ENCODE peak calls at places on chromosomes 6 and 20, in seven cellular contexts. F, O, Q, E, V, H and I are unnamed samples.

GRCh38 chr6:35558571-35558970 is 45.9 kb upstream of the TULP1 start:
- DNase-seq in H (no peak), O (no peak), F (no peak), V (no peak), Q (no peak), E (no peak), I (no peak)

GRCh38 chr20:44038681-44039123 is 124.0 kb downstream of the TOX2 start:
- DNase-seq in V (peak; percentile 27), H (no peak), E (peak; percentile 54), O (peak; percentile 35), Q (no peak), F (peak; percentile 74), I (peak; percentile 88)

GRCh38 chr20:20414640-20415274 is 46.9 kb downstream of the INSM1 start:
- DNase-seq in V (no peak), F (peak; percentile 50), O (no peak), E (no peak), H (no peak), Q (no peak), I (no peak)

GRCh38 chr6:159075506-159076100 is 30.8 kb upstream of the TAGAP start:
- DNase-seq in O (no peak), V (no peak), F (no peak), E (no peak), H (no peak), Q (no peak), I (no peak)

GRCh38 chr6:27854421-27854820 is 57.8 kb downstream of the OR2B2 start:
- DNase-seq in Q (no peak), F (no peak), H (no peak), O (no peak), E (no peak), V (no peak), I (no peak)

GRCh38 chr20:59777321-59777705 is 156.1 kb downstream of the SYCP2 start:
- DNase-seq in F (no peak), V (no peak), O (no peak), H (no peak), E (no peak), Q (no peak), I (no peak)

GRCh38 chr6:101226677-101227135 is 166.8 kb upstream of the GRIK2 start:
- DNase-seq in Q (no peak), F (no peak), E (no peak), V (no peak), H (no peak), O (no peak), I (no peak)

GRCh38 chr6:163548624-163549023 is 134.1 kb downstream of the QKI start:
- DNase-seq in O (no peak), V (no peak), F (no peak), H (no peak), Q (no peak), E (no peak), I (no peak)

GRCh38 chr6:68339488-68339887 is 295.6 kb upstream of the ADGRB3 start:
- DNase-seq in Q (no peak), H (no peak), F (no peak), O (no peak), E (no peak), V (no peak), I (no peak)

GRCh38 chr6:167078745-167079144 is 44.2 kb upstream of the CCR6 start:
- DNase-seq in H (no peak), F (no peak), E (no peak), Q (no peak), O (no peak), V (no peak), I (no peak)

GRCh38 chr6:2235782-2236495 is 9.5 kb downstream of the GMDS start:
- DNase-seq in F (no peak), O (no peak), E (no peak), Q (no peak), V (no peak), H (no peak), I (no peak)

GRCh38 chr6:27059621-27060425 is 187.7 kb upstream of the PRSS16 start:
- DNase-seq in F (peak; percentile 88), O (no peak), Q (no peak), V (no peak), E (no peak), H (no peak), I (peak; percentile 69)

GRCh38 chr6:129280719-129281118 is 397.8 kb downstream of the LAMA2 start:
- DNase-seq in Q (peak; percentile 2), H (peak; percentile 10), F (peak; percentile 89), E (no peak), V (peak; percentile 2), O (peak; percentile 56), I (no peak)

GRCh38 chr6:133340557-133340956 is 99.4 kb downstream of the EYA4 start:
- DNase-seq in F (no peak), V (no peak), H (no peak), Q (no peak), E (no peak), O (no peak), I (no peak)